ENCODE peak calls at places on chromosomes 11 and 22, in four cellular contexts. A is mesendoderm, B is H1, D is IMR-90. Y is an unnamed sample.
A peak's percentile ranks its signal among the peaks of the same experiment; 100 is the strongest.

GRCh38 chr11:67073908-67074307 is 17.3 kb downstream of the RHOD start:
- DNase-seq in A (no peak), B (no peak), D (no peak), Y (no peak)

GRCh38 chr11:30919389-30920172 is 333.4 kb upstream of the MPPED2 start:
- DNase-seq in A (no peak), B (no peak), D (peak; percentile 39), Y (no peak)

GRCh38 chr11:70799386-70799785 is 401.1 kb downstream of the CTTN start:
- DNase-seq in A (no peak), B (no peak), D (peak; percentile 63), Y (no peak)

GRCh38 chr11:65353900-65354264 is 669 bp upstream of the TIGD3 start:
- DNase-seq in A (peak; percentile 42), B (no peak), D (no peak), Y (peak; percentile 56)

GRCh38 chr22:50485221-50486131 is 1.2 kb upstream of the MIOX start:
- DNase-seq in A (no peak), B (no peak), D (no peak), Y (no peak)

GRCh38 chr11:115759622-115760527 is 255.7 kb upstream of the CADM1 start:
- DNase-seq in A (peak; percentile 57), B (peak; percentile 78), D (no peak), Y (peak; percentile 55)

GRCh38 chr11:69065136-69065710 is 16.5 kb downstream of the TPCN2 start:
- DNase-seq in A (no peak), B (no peak), D (no peak), Y (no peak)

GRCh38 chr11:76629853-76630599 is 40.5 kb downstream of the LRRC32 start:
- DNase-seq in A (no peak), B (no peak), D (peak; percentile 18), Y (no peak)

GRCh38 chr22:45237065-45237990 is 3.4 kb downstream of the KIAA0930 start:
- DNase-seq in A (no peak), B (no peak), D (no peak), Y (no peak)

GRCh38 chr11:115155978-115156377 is 348.2 kb downstream of the CADM1 start:
- DNase-seq in A (no peak), B (no peak), D (no peak), Y (no peak)

GRCh38 chr22:50084085-50084484 is 1.1 kb downstream of the MLC1 start:
- DNase-seq in A (no peak), B (no peak), D (no peak), Y (no peak)

GRCh38 chr11:122883682-122883981 is 1.1 kb downstream of the JHY start:
- DNase-seq in A (no peak), B (no peak), D (no peak), Y (no peak)

GRCh38 chr22:37545703-37546435 is 14.4 kb upstream of the CDC42EP1 start:
- DNase-seq in A (peak; percentile 97), B (peak; percentile 88), D (peak; percentile 90), Y (peak; percentile 94)

GRCh38 chr11:128584253-128584652 is 3.1 kb downstream of the ETS1 start:
- DNase-seq in A (peak; percentile 71), B (no peak), D (no peak), Y (no peak)

GRCh38 chr22:32958021-32958420 is 100.2 kb downstream of the SYN3 start:
- DNase-seq in A (no peak), B (no peak), D (no peak), Y (no peak)

GRCh38 chr11:65546217-65546958 is 11.8 kb downstream of the LTBP3 start:
- DNase-seq in A (peak; percentile 89), B (peak; percentile 100), D (no peak), Y (peak; percentile 96)

GRCh38 chr11:75159081-75159953 is 8.4 kb downstream of the SLCO2B1 start:
- DNase-seq in A (no peak), B (no peak), D (no peak), Y (peak; percentile 58)

GRCh38 chr11:124725719-124726105 is 14.0 kb upstream of the NRGN start:
- DNase-seq in A (no peak), B (no peak), D (peak; percentile 77), Y (no peak)

GRCh38 chr22:39234867-39235687 is 9.7 kb downstream of the PDGFB start:
- DNase-seq in A (no peak), B (no peak), D (no peak), Y (no peak)

GRCh38 chr11:77191429-77191822 is 63.4 kb downstream of the MYO7A start:
- DNase-seq in A (no peak), B (no peak), D (peak; percentile 2), Y (no peak)

GRCh38 chr22:22907551-22908494 is 20.2 kb downstream of the IGLL5 start:
- DNase-seq in A (no peak), B (no peak), D (no peak), Y (no peak)

GRCh38 chr22:49449811-49450386 is 377.8 kb downstream of the BRD1 start:
- DNase-seq in A (peak; percentile 87), B (no peak), D (no peak), Y (peak; percentile 49)

GRCh38 chr11:22244986-22245592 is 52.2 kb downstream of the ANO5 start:
- DNase-seq in A (peak; percentile 71), B (no peak), D (peak; percentile 19), Y (peak; percentile 62)

GRCh38 chr22:19776433-19777031 is 16.0 kb downstream of the TBX1 start:
- DNase-seq in A (no peak), B (no peak), D (peak; percentile 19), Y (no peak)

GRCh38 chr11:68383976-68384501 is 71.6 kb downstream of the LRP5 start:
- DNase-seq in A (peak; percentile 73), B (peak; percentile 98), D (peak; percentile 40), Y (peak; percentile 76)

GRCh38 chr11:12042215-12042676 is 33.8 kb upstream of the DKK3 start:
- DNase-seq in A (peak; percentile 84), B (no peak), D (peak; percentile 99), Y (no peak)

GRCh38 chr11:4578624-4579023 is 2.9 kb upstream of the OR52I2 start:
- DNase-seq in A (no peak), B (no peak), D (no peak), Y (no peak)

GRCh38 chr11:48081151-48082010 is 101.0 kb downstream of the PTPRJ start:
- DNase-seq in A (no peak), B (no peak), D (peak; percentile 59), Y (no peak)

GRCh38 chr22:44802956-44803355 is 50.6 kb downstream of the ARHGAP8 start:
- DNase-seq in A (no peak), B (no peak), D (no peak), Y (no peak)

GRCh38 chr11:45219411-45219810 is 66.7 kb downstream of the SYT13 start:
- DNase-seq in A (no peak), B (no peak), D (no peak), Y (no peak)

GRCh38 chr11:66559141-66559861 is 9.1 kb downstream of the CTSF start:
- DNase-seq in A (no peak), B (no peak), D (no peak), Y (peak; percentile 67)

GRCh38 chr11:103947566-103947919 is 88.9 kb upstream of the DDI1 start:
- DNase-seq in A (no peak), B (no peak), D (peak; percentile 58), Y (no peak)

GRCh38 chr11:103949781-103950180 is 86.7 kb upstream of the DDI1 start:
- DNase-seq in A (no peak), B (no peak), D (peak; percentile 49), Y (no peak)

GRCh38 chr11:103944251-103944944 is 92.0 kb upstream of the DDI1 start:
- DNase-seq in A (no peak), B (no peak), D (no peak), Y (no peak)

GRCh38 chr11:103948331-103948730 is 88.1 kb upstream of the DDI1 start:
- DNase-seq in A (no peak), B (no peak), D (no peak), Y (no peak)

GRCh38 chr11:103946793-103947565 is 89.5 kb upstream of the DDI1 start:
- DNase-seq in A (no peak), B (no peak), D (peak; percentile 12), Y (no peak)
- H3K56ac ChIP-seq in A (no peak overlapping the region), B (no peak overlapping the region), D (no peak overlapping the region), Y (no peak overlapping the region)

GRCh38 chr11:10113852-10114251 is 180.2 kb downstream of the SBF2 start:
- DNase-seq in A (no peak), B (no peak), D (no peak), Y (no peak)

GRCh38 chr11:10109836-10110235 is 184.2 kb downstream of the SBF2 start:
- DNase-seq in A (no peak), B (no peak), D (peak; percentile 83), Y (no peak)

GRCh38 chr11:10107522-10107921 is 186.5 kb downstream of the SBF2 start:
- DNase-seq in A (no peak), B (no peak), D (no peak), Y (no peak)

GRCh38 chr11:10114593-10115404 is 179.2 kb downstream of the SBF2 start:
- DNase-seq in A (no peak), B (no peak), D (no peak), Y (no peak)

GRCh38 chr11:10108901-10109665 is 184.9 kb downstream of the SBF2 start:
- DNase-seq in A (no peak), B (no peak), D (peak; percentile 40), Y (no peak)
- H3K56ac ChIP-seq in A (no peak overlapping the region), B (no peak overlapping the region), D (no peak overlapping the region), Y (no peak overlapping the region)

GRCh38 chr11:120618399-120618798 is 106.9 kb downstream of the GRIK4 start:
- DNase-seq in A (no peak), B (no peak), D (no peak), Y (no peak)
- H3K56ac ChIP-seq in A (no peak overlapping the region), B (no peak overlapping the region), D (no peak overlapping the region), Y (no peak overlapping the region)

GRCh38 chr22:24442352-24442744 is 14.9 kb downstream of the ADORA2A start:
- DNase-seq in A (no peak), B (no peak), D (no peak), Y (no peak)

GRCh38 chr22:24444729-24445466 is 17.5 kb downstream of the ADORA2A start:
- DNase-seq in A (no peak), B (no peak), D (no peak), Y (peak; percentile 35)

GRCh38 chr22:24443668-24444067 is 16.3 kb downstream of the ADORA2A start:
- DNase-seq in A (no peak), B (no peak), D (no peak), Y (no peak)

GRCh38 chr22:24445481-24446290 is 18.3 kb downstream of the ADORA2A start:
- DNase-seq in A (peak; percentile 54), B (no peak), D (no peak), Y (peak; percentile 41)

DNA sequence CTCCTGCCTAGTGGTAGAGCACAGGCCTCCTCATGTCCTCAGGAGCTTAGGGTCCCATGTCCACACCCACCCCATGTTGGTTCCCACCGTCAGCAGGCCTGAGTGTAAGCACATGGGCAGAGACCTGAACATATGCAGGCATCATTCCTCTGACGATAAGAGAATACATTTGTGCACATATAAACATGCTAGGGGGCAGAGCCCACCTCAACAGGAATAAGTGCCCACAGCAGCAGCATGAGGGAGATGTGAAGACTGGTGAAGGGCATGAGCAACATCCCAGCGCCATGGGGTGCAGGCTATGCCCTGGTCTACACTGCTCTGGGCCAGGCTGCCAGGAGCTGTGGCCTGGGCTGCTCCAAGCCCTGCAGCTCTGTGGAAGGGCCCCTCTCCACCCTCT is 16.9 kb downstream of the ADORA2A start:
- DNase-seq in A (no peak), B (no peak), D (no peak), Y (no peak)
- H3K56ac ChIP-seq in A (no peak overlapping the region), B (no peak overlapping the region), D (no peak overlapping the region), Y (no peak overlapping the region)

DNA sequence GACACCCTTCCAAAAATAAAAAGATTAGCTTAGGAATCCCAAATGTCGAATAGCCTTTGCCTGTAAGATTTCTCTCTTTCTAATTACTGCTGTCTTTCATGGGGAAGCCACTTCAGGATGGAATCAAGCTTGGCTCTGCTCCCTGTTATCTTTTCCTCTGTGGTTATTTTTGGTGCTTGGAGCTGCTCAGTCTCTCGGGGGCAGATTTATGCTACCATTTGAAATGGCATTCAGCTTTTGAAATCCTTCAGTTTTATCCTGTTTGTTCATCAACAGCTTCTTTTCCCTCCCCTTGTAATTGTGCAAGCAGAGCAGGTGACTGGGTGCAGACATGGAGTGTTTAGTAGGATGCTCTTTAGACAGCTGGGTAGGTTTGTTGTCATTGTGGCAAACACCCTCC is 111.0 kb downstream of the DBX1 start:
- DNase-seq in A (no peak), B (no peak), D (no peak), Y (no peak)
- H3K56ac ChIP-seq in A (no peak overlapping the region), B (no peak overlapping the region), D (no peak overlapping the region), Y (no peak overlapping the region)

Y was measured in H9.